ENCODE peak calls at places on chromosomes 13 and 19, in eight cellular contexts. F, D, X, P, O, H, N and E are unnamed samples.

GRCh38 chr19:46660008-46660517 is 919 bp downstream of the DACT3 start:
- DNase-seq in X (no peak), P (peak), D (peak), O (peak), H (no peak), F (peak), N (peak), E (peak)

GRCh38 chr13:93982189-93982918 is 497.1 kb downstream of the DCT start:
- DNase-seq in D (no peak), H (no peak), X (no peak), O (no peak), N (no peak), F (no peak), P (no peak), E (no peak)

GRCh38 chr13:67120872-67121531 is 109.1 kb downstream of the PCDH9 start:
- DNase-seq in N (no peak), F (no peak), O (no peak), H (no peak), P (no peak), D (no peak), X (no peak), E (no peak)

GRCh38 chr13:62583466-62583865 is 1167.8 kb upstream of the PCDH20 start:
- DNase-seq in O (no peak), P (no peak), H (no peak), N (no peak), X (no peak), F (no peak), D (no peak), E (no peak)

GRCh38 chr13:112885782-112886268 is 83.2 kb upstream of the MCF2L start:
- DNase-seq in H (peak), P (peak), X (no peak), O (peak), D (no peak), F (no peak), N (no peak), E (peak)

GRCh38 chr13:96229356-96229755 is 139.4 kb downstream of the HS6ST3 start:
- DNase-seq in X (no peak), D (no peak), H (no peak), N (peak), O (no peak), F (no peak), P (no peak), E (no peak)

GRCh38 chr19:16316506-16316882 is 8.1 kb upstream of the KLF2 start:
- DNase-seq in O (no peak), X (no peak), H (no peak), P (no peak), D (no peak), N (no peak), F (no peak), E (no peak)

GRCh38 chr13:110680852-110681251 is 25.1 kb downstream of the CARS2 start:
- DNase-seq in H (no peak), O (peak), D (no peak), N (peak), F (no peak), P (no peak), X (no peak), E (no peak)

GRCh38 chr19:16860996-16861395 is 27.8 kb upstream of the F2RL3 start:
- DNase-seq in X (no peak), O (no peak), D (no peak), H (no peak), P (no peak), F (no peak), N (no peak), E (no peak)

GRCh38 chr13:83883061-83883523 is 818 bp upstream of the SLITRK1 start:
- DNase-seq in D (peak), P (no peak), X (no peak), H (no peak), O (no peak), N (no peak), F (no peak), E (no peak)

GRCh38 chr13:30759748-30760147 is 24.4 kb downstream of the ALOX5AP start:
- DNase-seq in F (no peak), D (no peak), H (no peak), N (no peak), P (no peak), O (no peak), X (no peak), E (no peak)

GRCh38 chr19:18704054-18704453 is 20.6 kb downstream of the CRTC1 start:
- DNase-seq in N (no peak), P (no peak), F (no peak), X (no peak), D (no peak), O (no peak), H (no peak), E (no peak)

GRCh38 chr13:26050568-26051230 is 1.1 kb downstream of the SHISA2 start:
- DNase-seq in X (no peak), H (no peak), N (no peak), O (peak), D (peak), F (no peak), P (no peak), E (no peak)

GRCh38 chr13:58300974-58301681 is 669.6 kb downstream of the PCDH17 start:
- DNase-seq in P (no peak), F (no peak), H (no peak), D (no peak), O (no peak), N (no peak), X (no peak), E (no peak)

GRCh38 chr19:47158879-47159509 is 28.4 kb downstream of the SAE1 start:
- DNase-seq in X (no peak), P (no peak), F (peak), O (no peak), H (no peak), D (no peak), N (no peak), E (no peak)

GRCh38 chr13:39688699-39689405 is 33.4 kb downstream of the COG6 start:
- DNase-seq in X (no peak), H (no peak), D (no peak), F (no peak), N (peak), P (no peak), O (no peak), E (no peak)

GRCh38 chr19:21046489-21046888 is 26.0 kb downstream of the ZNF430 start:
- DNase-seq in O (no peak), X (no peak), F (no peak), H (no peak), N (no peak), P (no peak), D (no peak), E (no peak)

GRCh38 chr19:56294557-56294956 is 20.1 kb downstream of the ZSCAN5A start:
- DNase-seq in X (no peak), O (no peak), H (no peak), D (peak), F (no peak), P (no peak), N (no peak), E (no peak)